ENCODE peak calls at places on chromosomes 4 and X, in nine cellular contexts. E is upper lobe of left lung, J is A549, N is dorsolateral prefrontal cortex, B is uterus, D is right atrium auricular region, R is IMR-90, L is fibroblast of lung, Q is cardiac muscle cell. O is an unnamed sample.

GRCh38 chr4:48943387-48943786 is 36.8 kb upstream of the OCIAD2 start:
- DNase-seq in Q (no peak), R (no peak), N (no peak), B (no peak), J (no peak), D (no peak), L (no peak), E (no peak), O (no peak)

GRCh38 chr4:128229458-128229805 is 58.2 kb downstream of the PGRMC2 start:
- DNase-seq in B (no peak), L (peak), J (no peak), R (peak), N (no peak), Q (peak), E (no peak), D (no peak), O (no peak)

GRCh38 chrX:11461181-11462001 is 168.2 kb downstream of the AMELX start:
- DNase-seq in Q (no peak), D (no peak), N (no peak), E (no peak), R (peak), L (no peak), J (no peak), B (no peak), O (no peak)

GRCh38 chrX:1392376-1393130 is 640 bp upstream of the SLC25A6 start:
- DNase-seq in L (peak), N (peak), J (peak), E (peak), D (no peak), B (peak), R (peak), Q (peak), O (no peak)

GRCh38 chr4:38382492-38382891 is 281.5 kb upstream of the KLF3 start:
- DNase-seq in D (no peak), E (no peak), R (no peak), L (no peak), N (no peak), J (no peak), Q (no peak), B (no peak), O (no peak)

GRCh38 chr4:112550728-112551127 is 34.7 kb upstream of the NEUROG2 start:
- DNase-seq in E (no peak), Q (no peak), N (no peak), D (no peak), R (peak), B (no peak), J (no peak), L (peak), O (no peak)

GRCh38 chrX:17098516-17099247 is 152.2 kb downstream of the REPS2 start:
- DNase-seq in D (no peak), B (no peak), Q (no peak), L (no peak), R (no peak), N (no peak), E (no peak), J (no peak), O (no peak)

GRCh38 chrX:22351966-22352365 is 79.3 kb downstream of the CBLL2 start:
- DNase-seq in L (no peak), D (no peak), R (no peak), J (no peak), Q (no peak), N (no peak), B (no peak), E (no peak), O (no peak)

GRCh38 chr4:78645853-78646757 is 94.5 kb downstream of the ANXA3 start:
- DNase-seq in N (no peak), D (peak), Q (no peak), R (peak), E (peak), B (peak), J (peak), L (peak), O (peak)

GRCh38 chr4:83606435-83606834 is 70.5 kb downstream of the GPAT3 start:
- DNase-seq in N (no peak), B (no peak), J (no peak), R (no peak), E (no peak), D (no peak), Q (no peak), L (no peak), O (no peak)

GRCh38 chrX:144730486-144730885 is 516.8 kb upstream of the SPANXN1 start:
- DNase-seq in R (no peak), L (no peak), J (no peak), B (no peak), D (no peak), E (no peak), N (no peak), Q (no peak), O (no peak)

GRCh38 chrX:73448379-73448778 is 1.5 kb downstream of the CDX4 start:
- DNase-seq in J (no peak), R (no peak), B (no peak), E (no peak), D (no peak), N (no peak), L (no peak), Q (peak), O (no peak)

GRCh38 chr4:98557497-98557896 is 100.9 kb downstream of the TSPAN5 start:
- DNase-seq in R (peak), N (no peak), L (peak), D (no peak), J (no peak), B (no peak), E (peak), Q (no peak), O (no peak)

GRCh38 chr4:86448891-86449290 is 89.0 kb upstream of the MAPK10 start:
- DNase-seq in J (no peak), R (no peak), B (no peak), D (no peak), L (no peak), N (no peak), E (no peak), Q (no peak), O (no peak)

GRCh38 chrX:120604359-120604782 is 470 bp downstream of the MCTS1 start:
- DNase-seq in B (no peak), L (peak), R (peak), N (no peak), J (peak), Q (peak), D (no peak), E (peak), O (no peak)

GRCh38 chr4:112060212-112060611 is 85.0 kb upstream of the FAM241A start:
- DNase-seq in E (no peak), J (peak), R (peak), N (no peak), B (no peak), Q (peak), D (no peak), L (peak), O (no peak)

GRCh38 chrX:45172890-45173289 is 27.8 kb downstream of the DIPK2B start:
- DNase-seq in Q (no peak), B (no peak), N (peak), L (peak), J (peak), D (no peak), E (peak), R (peak), O (no peak)

GRCh38 chr4:184932343-184932742 is 85.9 kb upstream of the HELT start:
- DNase-seq in J (no peak), D (no peak), E (no peak), L (no peak), B (no peak), R (no peak), N (no peak), Q (peak), O (no peak)

GRCh38 chr4:119268466-119268865 is 53.5 kb downstream of the FABP2 start:
- DNase-seq in E (no peak), J (no peak), Q (no peak), R (no peak), N (no peak), D (no peak), L (no peak), B (no peak), O (no peak)

GRCh38 chr4:184403384-184403781 is 71.0 kb downstream of the IRF2 start:
- DNase-seq in N (no peak), E (no peak), L (no peak), R (peak), Q (no peak), J (no peak), D (no peak), B (no peak), O (no peak)

GRCh38 chrX:77689376-77689775 is 96.6 kb downstream of the ATRX start:
- DNase-seq in R (no peak), L (no peak), E (no peak), J (no peak), D (no peak), B (no peak), Q (no peak), N (no peak), O (no peak)

GRCh38 chr4:100391086-100391485 is 126.7 kb downstream of the EMCN start:
- DNase-seq in J (no peak), N (no peak), E (no peak), Q (no peak), R (no peak), D (no peak), B (no peak), L (no peak), O (no peak)

GRCh38 chr4:44772340-44772739 is 46.0 kb upstream of the GNPDA2 start:
- DNase-seq in J (no peak), Q (no peak), L (no peak), D (no peak), R (no peak), N (no peak), B (no peak), E (no peak), O (no peak)

GRCh38 chr4:24279911-24280375 is 304.4 kb downstream of the DHX15 start:
- DNase-seq in B (no peak), L (no peak), E (no peak), R (no peak), N (peak), Q (no peak), D (no peak), J (no peak), O (no peak)

GRCh38 chrX:149982310-149982709 is 44.0 kb upstream of the EOLA2 start:
- DNase-seq in Q (peak), N (no peak), R (no peak), L (no peak), J (no peak), D (no peak), B (no peak), E (no peak), O (no peak)

GRCh38 chrX:11137543-11138139 is 26.5 kb downstream of the HCCS start:
- DNase-seq in D (no peak), J (no peak), Q (peak), E (no peak), R (peak), L (peak), B (no peak), N (no peak), O (no peak)

DNA sequence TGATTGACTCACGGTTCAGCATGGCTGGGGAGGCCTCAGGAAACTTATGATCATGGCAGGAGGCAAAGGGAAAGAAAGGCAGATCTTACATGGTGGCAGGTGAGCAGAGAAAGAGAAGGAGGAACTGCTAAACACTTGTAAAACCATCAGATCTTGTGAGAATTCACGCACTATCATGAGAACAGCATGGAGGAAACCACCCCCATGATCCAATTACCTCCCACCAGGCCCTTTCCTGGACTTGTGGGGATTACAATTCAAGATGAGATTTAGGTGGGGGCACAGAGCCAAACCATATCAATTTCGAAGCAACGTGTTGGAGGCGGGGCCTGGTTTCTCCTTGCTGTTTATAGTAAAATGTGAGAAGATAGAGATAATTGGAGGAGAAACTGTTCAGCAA is 167.4 kb downstream of the GABRB1 start:
- DNase-seq in E (no peak), R (no peak), N (no peak), L (no peak), Q (no peak), B (no peak), D (no peak), J (no peak), O (no peak)
- H3K27ac ChIP-seq in E (no peak), R (no peak), N (no peak), L (no peak), Q (no peak), B (no peak), D (no peak), J (no peak), O (no peak)

GRCh38 chr4:39636786-39637185 is 1.9 kb downstream of the SMIM14 start:
- DNase-seq in Q (no peak), N (no peak), J (no peak), L (peak), B (no peak), R (peak), D (no peak), E (no peak), O (no peak)
- TF ChIP-seq CTCF in Q (no peak), N (no peak), J (peak), L (no peak), B (no peak), R (no peak), D (no peak), E (no peak), O (no peak)

DNA sequence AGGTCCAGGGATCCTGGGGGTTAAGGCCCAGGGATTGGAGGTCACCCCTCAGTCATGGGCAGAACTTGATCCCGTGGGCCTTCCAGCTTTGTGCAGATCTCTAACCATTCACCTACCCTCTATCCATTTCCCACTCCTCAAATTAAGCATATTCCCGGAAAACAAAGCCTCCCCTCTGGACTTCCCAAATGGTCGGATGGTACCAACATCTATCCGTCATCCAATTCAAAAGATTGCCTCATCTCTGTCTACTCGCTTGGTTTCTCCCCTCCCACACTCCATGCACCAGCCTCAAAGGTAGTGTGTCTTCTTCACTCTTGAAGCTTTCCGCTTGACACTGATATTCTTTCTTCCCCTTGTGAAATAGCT is 473 bp upstream of the BCLAF3 start:
- DNase-seq in Q (no peak), B (no peak), L (no peak), E (no peak), N (no peak), D (no peak), J (no peak), R (no peak), O (no peak)
- H3K27ac ChIP-seq in Q (no peak), B (peak), L (no peak), E (peak), N (peak), D (peak), J (peak), R (peak), O (peak)

GRCh38 chr4:2006956-2007653 is 1.7 kb downstream of the NELFA start:
- DNase-seq in N (no peak), E (no peak), Q (no peak), R (no peak), D (no peak), B (no peak), L (no peak), J (no peak), O (no peak)

GRCh38 chr4:2008671-2008920 is 178 bp downstream of the NELFA start:
- DNase-seq in E (no peak), D (no peak), R (no peak), L (no peak), J (no peak), Q (no peak), N (no peak), B (no peak), O (no peak)

GRCh38 chr4:2008921-2009650 is at the start of gene NELFA:
- DNase-seq in R (peak), D (peak), N (peak), L (peak), B (peak), J (peak), Q (peak), E (peak), O (peak)

GRCh38 chr4:2007804-2008670 is 737 bp downstream of the NELFA start:
- DNase-seq in R (peak), E (no peak), D (no peak), Q (peak), L (no peak), J (no peak), B (no peak), N (no peak), O (no peak)

GRCh38 chr4:2009651-2010233 is 968 bp upstream of the NELFA start:
- DNase-seq in N (peak), R (peak), J (peak), E (peak), D (peak), B (no peak), L (peak), Q (peak), O (peak)
- TF ChIP-seq CTCF in N (no peak), R (peak), J (no peak), E (no peak), D (peak), B (no peak), L (peak), Q (peak), O (no peak)

GRCh38 chr4:26281876-26282275 is 38.9 kb upstream of the RBPJ start:
- DNase-seq in N (no peak), R (peak), B (no peak), D (no peak), L (peak), J (no peak), E (no peak), Q (no peak), O (no peak)
- H3K27ac ChIP-seq in N (no peak), R (peak), B (no peak), D (no peak), L (no peak), J (no peak), E (no peak), Q (no peak), O (no peak)

O was measured in ascending aorta.